ENCODE peak calls at places on chromosomes 7 and 10, in five cellular contexts. D is pancreas, Z is hepatocyte, P is esophagus squamous epithelium, T is astrocyte. C is an unnamed sample. For H3K4me1 and H3K36me3, the result is how much of the 10 kb centered on the place peaks cover.

GRCh38 chr10:27454837-27455236 is 49.3 kb upstream of the RAB18 start:
- DNase-seq in D (no peak), Z (no peak), P (no peak), T (no peak), C (no peak)

GRCh38 chr10:113335603-113336002 is 217.2 kb upstream of the HABP2 start:
- DNase-seq in D (no peak), Z (no peak), P (no peak), T (peak), C (no peak)

GRCh38 chr10:102775201-102775972 is 31.6 kb downstream of the WBP1L start:
- DNase-seq in D (no peak), Z (peak), P (no peak), T (no peak), C (no peak)

GRCh38 chr10:8297951-8298350 is 243.5 kb downstream of the GATA3 start:
- DNase-seq in D (no peak), Z (peak), P (no peak), T (no peak), C (no peak)

GRCh38 chr7:80392229-80393169 is 119.4 kb downstream of the GNAT3 start:
- DNase-seq in D (no peak), Z (peak), P (no peak), T (no peak), C (no peak)

GRCh38 chr7:46079421-46079820 is 158.3 kb upstream of the IGFBP3 start:
- DNase-seq in D (no peak), Z (no peak), P (no peak), T (no peak), C (no peak)

GRCh38 chr7:132508724-132509348 is 67.4 kb downstream of the PLXNA4 start:
- DNase-seq in D (no peak), Z (no peak), P (no peak), T (no peak), C (peak)

GRCh38 chr7:63925262-63925625 is 73.4 kb upstream of the ZNF722 start:
- DNase-seq in D (no peak), Z (no peak), P (no peak), T (no peak), C (no peak)

GRCh38 chr10:62577666-62578291 is 203.6 kb downstream of the ZNF365 start:
- DNase-seq in D (no peak), Z (no peak), P (no peak), T (peak), C (no peak)

GRCh38 chr10:116702165-116702564 is 40.2 kb downstream of the HSPA12A start:
- DNase-seq in D (no peak), Z (no peak), P (no peak), T (no peak), C (no peak)

GRCh38 chr7:18357691-18358090 is 137.9 kb upstream of the HDAC9 start:
- DNase-seq in D (no peak), Z (no peak), P (no peak), T (peak), C (peak)

GRCh38 chr7:80135306-80136104 is 874 bp downstream of the GNAI1 start:
- DNase-seq in D (no peak), Z (peak), P (no peak), T (peak), C (peak)

GRCh38 chr10:120810298-120810697 is 40.9 kb upstream of the WDR11 start:
- DNase-seq in D (no peak), Z (no peak), P (no peak), T (no peak), C (no peak)

GRCh38 chr7:43647314-43647691 is 64.4 kb downstream of the STK17A start:
- DNase-seq in D (no peak), Z (no peak), P (no peak), T (peak), C (peak)

GRCh38 chr10:120387326-120387725 is 69.7 kb upstream of the PLPP4 start:
- DNase-seq in D (no peak), Z (no peak), P (no peak), T (peak), C (no peak)

GRCh38 chr10:44992070-44992731 is 8.5 kb upstream of the ZNF22 start:
- DNase-seq in D (peak), Z (no peak), P (no peak), T (no peak), C (no peak)

GRCh38 chr7:126016722-126017121 is 1087.1 kb upstream of the POT1 start:
- DNase-seq in D (no peak), Z (no peak), P (no peak), T (peak), C (no peak)

GRCh38 chr10:94042001-94042813 is 48.5 kb downstream of the PLCE1 start:
- DNase-seq in D (no peak), Z (peak), P (no peak), T (peak), C (peak)

GRCh38 chr7:157006205-157006747 is 4.2 kb downstream of the MNX1 start:
- DNase-seq in D (no peak), Z (no peak), P (no peak), T (no peak), C (peak)

GRCh38 chr7:51009716-51010496 is 227.2 kb upstream of the GRB10 start:
- DNase-seq in D (peak), Z (no peak), P (no peak), T (peak), C (peak)

GRCh38 chr10:5553400-5554170 is 28.8 kb downstream of the CALML3 start:
- DNase-seq in D (peak), Z (no peak), P (no peak), T (no peak), C (no peak)
- H3K4me1 ChIP-seq in D (under half), Z (under half), P (under half), T (half or more), C (under half)

DNA sequence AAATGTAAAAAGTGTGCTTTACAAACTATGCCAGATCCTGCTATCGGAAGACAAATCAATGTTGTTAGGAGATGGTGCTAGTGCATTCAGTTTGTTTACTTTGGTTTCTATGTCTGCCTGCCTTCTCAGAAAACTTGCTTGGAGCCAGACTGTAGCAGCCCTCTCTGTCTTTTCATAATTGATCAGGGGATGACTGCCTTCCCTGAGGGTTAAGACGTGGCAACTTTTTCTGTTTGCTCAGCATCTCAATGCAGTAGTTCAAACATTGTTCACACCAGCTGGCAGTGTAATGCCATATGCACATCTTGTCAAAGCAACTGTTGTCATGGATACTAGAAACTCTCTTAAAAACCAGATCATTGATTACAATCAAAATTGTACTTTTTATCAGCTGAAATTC is 118.5 kb downstream of the FOXP2 start:
- DNase-seq in D (no peak), Z (no peak), P (no peak), T (no peak), C (peak)
- H3K36me3 ChIP-seq in D (under half), Z (under half), P (under half), T (under half), C (under half)

GRCh38 chr10:90589825-90590224 is 268.0 kb downstream of the HTR7 start:
- DNase-seq in D (no peak), Z (no peak), P (no peak), T (no peak), C (no peak)
- H3K4me1 ChIP-seq in D (under half), Z (under half), P (under half), T (under half), C (under half)

DNA sequence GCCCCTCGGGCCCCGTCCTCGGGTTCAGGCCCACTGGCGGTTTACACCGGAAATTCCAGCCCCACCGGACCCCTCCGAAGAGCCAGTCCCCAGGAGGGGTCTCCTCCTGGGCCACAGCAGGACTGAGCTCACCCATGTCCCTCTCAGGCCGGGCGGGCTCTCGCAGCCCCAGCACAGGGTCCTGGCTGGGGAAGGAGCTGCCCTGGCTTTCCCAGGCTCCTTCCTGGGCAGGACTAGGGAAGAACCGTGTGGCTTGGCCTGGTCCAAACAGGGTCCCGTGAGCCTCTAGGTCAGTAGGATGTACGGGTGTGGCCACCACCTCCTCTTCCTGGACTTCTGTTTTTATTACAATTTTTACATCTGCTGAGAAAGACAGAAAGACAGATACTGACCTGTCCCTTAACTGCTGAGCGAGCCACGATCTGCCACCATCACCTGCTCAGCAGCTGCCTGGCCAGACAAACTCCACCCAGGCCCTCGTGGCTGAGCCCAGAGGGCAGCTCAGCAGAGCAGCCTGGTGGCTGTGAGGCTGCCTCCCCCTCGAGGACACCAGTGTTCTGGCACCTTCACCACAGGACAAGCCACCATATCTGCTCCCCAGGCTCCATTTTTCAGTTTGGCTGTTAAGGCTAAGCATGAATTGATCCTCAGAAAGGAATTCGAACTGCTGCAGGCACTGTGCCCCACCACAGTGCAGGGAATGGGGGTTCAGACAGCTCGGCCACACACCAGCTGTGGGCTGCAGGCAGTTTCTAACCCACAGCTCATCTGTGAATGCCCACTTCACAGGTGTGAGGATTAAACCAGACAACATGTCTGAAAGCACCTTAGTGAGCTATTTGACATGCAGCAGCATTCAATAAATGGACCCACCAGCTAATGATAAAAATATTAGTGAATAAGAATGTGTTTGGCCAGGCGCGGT is 14.5 kb upstream of the ZNF777 start:
- DNase-seq in D (no peak), Z (no peak), P (no peak), T (no peak), C (no peak)
- H3K36me3 ChIP-seq in D (under half), Z (under half), P (under half), T (under half), C (under half)

DNA sequence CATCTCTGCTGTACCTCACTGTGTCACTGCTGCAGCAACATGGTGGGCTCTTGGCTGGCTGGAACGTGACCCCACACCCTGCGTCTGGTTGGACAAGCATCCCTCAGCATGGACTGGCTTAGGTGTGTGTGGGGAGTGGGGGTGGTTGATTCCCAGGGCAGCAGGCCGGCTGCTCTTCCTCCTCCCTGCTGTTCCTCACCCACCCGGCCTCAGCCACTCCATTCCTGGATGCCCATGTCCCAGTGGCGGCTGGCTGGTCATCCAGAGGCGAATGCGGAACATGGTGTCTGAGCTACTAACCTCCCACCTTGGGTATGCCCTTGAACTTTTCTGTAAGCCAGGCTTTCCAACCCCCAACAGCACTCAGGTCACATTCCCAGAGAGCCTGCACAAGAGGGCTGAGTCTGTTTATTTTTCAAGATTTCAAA is 81.2 kb downstream of the GRK5 start:
- DNase-seq in D (no peak), Z (no peak), P (no peak), T (no peak), C (no peak)
- H3K4me1 ChIP-seq in D (under half), Z (under half), P (under half), T (under half), C (under half)

GRCh38 chr10:100945754-100946153 is 23.6 kb upstream of the SEMA4G start:
- DNase-seq in D (no peak), Z (no peak), P (no peak), T (no peak), C (no peak)

GRCh38 chr10:100934084-100934659 is 21.4 kb downstream of the SLF2 start:
- DNase-seq in D (no peak), Z (peak), P (no peak), T (no peak), C (peak)

GRCh38 chr10:100942229-100942628 is 27.1 kb upstream of the SEMA4G start:
- DNase-seq in D (no peak), Z (no peak), P (no peak), T (no peak), C (no peak)

GRCh38 chr10:100943508-100943907 is 25.8 kb upstream of the SEMA4G start:
- DNase-seq in D (no peak), Z (no peak), P (no peak), T (no peak), C (no peak)

DNA sequence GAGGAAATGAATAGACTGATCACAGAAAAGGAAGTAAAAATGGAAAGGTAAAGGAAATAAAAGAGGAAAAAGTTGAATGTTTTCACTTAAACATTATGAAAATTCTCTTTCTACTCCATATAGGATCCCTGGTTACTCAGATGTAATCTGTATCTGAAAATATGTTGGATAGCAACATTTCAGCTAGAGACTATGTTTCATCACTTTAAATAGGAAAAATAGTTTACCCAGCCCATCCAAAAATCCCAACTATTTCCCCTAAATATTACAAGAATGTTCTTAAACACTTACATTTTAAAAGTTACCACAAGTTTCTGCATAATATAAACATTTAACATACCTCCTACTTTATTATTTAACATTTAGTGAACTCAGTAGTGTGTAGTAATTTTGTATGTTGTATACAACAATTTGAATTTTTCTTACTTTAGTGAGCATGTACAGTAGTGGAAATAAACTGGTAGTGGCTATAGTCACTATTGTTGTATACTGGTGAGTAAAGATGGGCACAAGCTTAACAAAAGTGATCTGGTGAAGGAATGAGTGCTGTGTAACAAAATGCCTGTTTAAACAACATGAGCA is 27.1 kb downstream of the SLF2 start:
- DNase-seq in D (no peak), Z (no peak), P (no peak), T (no peak), C (no peak)
- H3K36me3 ChIP-seq in D (half or more), Z (under half), P (under half), T (under half), C (under half)

DNA sequence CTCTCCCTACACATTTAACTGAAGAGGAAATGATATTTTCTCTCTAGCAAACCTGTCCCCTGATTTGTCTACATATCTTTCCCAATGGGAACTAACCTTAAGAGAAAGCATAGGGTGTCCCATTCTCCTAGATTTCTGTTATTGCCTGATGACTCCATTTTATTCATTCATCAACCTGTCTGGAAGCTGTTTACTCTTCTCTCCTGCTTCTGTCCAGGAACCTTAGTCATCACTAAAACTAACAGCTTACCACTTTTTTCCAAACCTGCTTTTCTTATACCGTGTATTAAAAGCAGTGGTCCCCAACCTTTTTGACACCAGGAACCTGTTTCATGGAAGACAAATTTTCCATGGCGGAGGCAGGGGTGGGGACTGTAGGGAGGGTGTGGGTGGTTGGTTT is 473.3 kb upstream of the PCDH15 start:
- DNase-seq in D (no peak), Z (no peak), P (no peak), T (no peak), C (no peak)
- H3K4me1 ChIP-seq in D (under half), Z (under half), P (under half), T (under half), C (under half)

GRCh38 chr10:72340911-72341310 is 13.8 kb downstream of the DNAJB12 start:
- DNase-seq in D (no peak), Z (peak), P (no peak), T (no peak), C (no peak)

GRCh38 chr10:72348282-72348681 is 6.4 kb downstream of the DNAJB12 start:
- DNase-seq in D (no peak), Z (no peak), P (no peak), T (no peak), C (no peak)

GRCh38 chr10:72340510-72340895 is 14.2 kb downstream of the DNAJB12 start:
- DNase-seq in D (peak), Z (peak), P (no peak), T (no peak), C (peak)

GRCh38 chr10:72342911-72343310 is 11.8 kb downstream of the DNAJB12 start:
- DNase-seq in D (no peak), Z (no peak), P (no peak), T (no peak), C (no peak)

DNA sequence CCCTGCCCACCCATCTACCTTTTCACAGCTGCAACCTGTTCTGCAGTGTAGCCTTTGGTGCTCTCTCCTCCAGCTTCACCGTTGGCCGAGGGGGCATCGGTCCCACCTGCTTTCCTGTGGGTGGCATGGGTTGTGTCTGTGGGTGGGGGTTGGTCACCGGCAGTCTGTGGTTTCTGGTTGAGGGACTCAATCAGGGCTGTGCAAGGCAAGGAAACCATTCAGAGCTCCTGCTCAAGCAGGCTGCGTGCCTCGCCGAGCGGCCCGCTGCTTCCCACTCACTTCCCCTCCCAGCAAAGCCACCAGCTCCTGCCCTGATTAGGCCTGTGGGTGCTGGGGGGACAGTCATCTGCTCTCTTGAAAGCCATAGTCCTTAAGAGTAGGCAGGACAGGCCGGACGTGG is 9.8 kb downstream of the DNAJB12 start:
- DNase-seq in D (no peak), Z (no peak), P (no peak), T (no peak), C (no peak)
- H3K36me3 ChIP-seq in D (under half), Z (under half), P (under half), T (under half), C (under half)

GRCh38 chr10:48253970-48254657 is 20.4 kb downstream of the FRMPD2 start:
- DNase-seq in D (no peak), Z (no peak), P (no peak), T (peak), C (peak)
- H3K4me1 ChIP-seq in D (under half), Z (under half), P (under half), T (under half), C (under half)

GRCh38 chr10:78320416-78320815 is 286.8 kb downstream of the RPS24 start:
- DNase-seq in D (no peak), Z (no peak), P (no peak), T (no peak), C (no peak)
- H3K36me3 ChIP-seq in D (under half), Z (under half), P (under half), T (under half), C (under half)

C was measured in mesendoderm.